ENCODE peak calls at places on chromosomes 2 and 18, in five cellular contexts. K, V, Z, A and C are unnamed samples.
A peak's percentile ranks its signal among the peaks of the same experiment; 100 is the strongest.

GRCh38 chr2:67888351-67889005 is 174.3 kb downstream of the C1D start:
- DNase-seq in K (no peak), V (no peak), Z (no peak), A (no peak), C (no peak)

GRCh38 chr2:237355726-237356125 is 58.2 kb downstream of the COL6A3 start:
- DNase-seq in K (no peak), V (no peak), Z (no peak), A (no peak), C (no peak)

GRCh38 chr2:124810132-124810531 is 785.0 kb downstream of the CNTNAP5 start:
- DNase-seq in K (no peak), V (peak; percentile 77), Z (peak; percentile 77), A (no peak), C (no peak)

GRCh38 chr2:20620696-20621365 is 30.1 kb downstream of the HS1BP3 start:
- DNase-seq in K (no peak), V (no peak), Z (no peak), A (no peak), C (no peak)

GRCh38 chr2:97754690-97755346 is 41.4 kb downstream of the ZAP70 start:
- DNase-seq in K (no peak), V (no peak), Z (no peak), A (no peak), C (no peak)

GRCh38 chr2:227450196-227450851 is 21.6 kb upstream of the AGFG1 start:
- DNase-seq in K (no peak), V (no peak), Z (no peak), A (no peak), C (no peak)

GRCh38 chr18:25329783-25330182 is 22.2 kb downstream of the ZNF521 start:
- DNase-seq in K (no peak), V (peak; percentile 11), Z (no peak), A (no peak), C (no peak)

GRCh38 chr18:7950380-7951143 is 383.4 kb downstream of the PTPRM start:
- DNase-seq in K (no peak), V (no peak), Z (no peak), A (no peak), C (no peak)

GRCh38 chr2:217000406-217000805 is 140.5 kb upstream of the TNP1 start:
- DNase-seq in K (no peak), V (no peak), Z (no peak), A (no peak), C (no peak)

GRCh38 chr2:33599943-33600192 is 769 bp upstream of the FAM98A start:
- DNase-seq in K (no peak), V (no peak), Z (no peak), A (no peak), C (no peak)

GRCh38 chr2:120418174-120418787 is 72.3 kb downstream of the INHBB start:
- DNase-seq in K (no peak), V (no peak), Z (peak; percentile 38), A (no peak), C (no peak)

GRCh38 chr2:20224191-20224715 is 677 bp downstream of the SDC1 start:
- DNase-seq in K (no peak), V (peak; percentile 64), Z (no peak), A (no peak), C (no peak)

GRCh38 chr18:3603460-3604259 is 153.7 kb downstream of the TGIF1 start:
- DNase-seq in K (no peak), V (peak; percentile 91), Z (peak; percentile 89), A (no peak), C (no peak)

GRCh38 chr2:24831736-24832421 is 38.7 kb downstream of the CENPO start:
- DNase-seq in K (peak; percentile 54), V (peak; percentile 78), Z (no peak), A (no peak), C (no peak)

GRCh38 chr18:2510416-2510815 is 60.9 kb downstream of the METTL4 start:
- DNase-seq in K (no peak), V (no peak), Z (no peak), A (no peak), C (no peak)

GRCh38 chr2:220460257-220460985 is 833.0 kb downstream of the SLC4A3 start:
- DNase-seq in K (no peak), V (peak; percentile 21), Z (no peak), A (no peak), C (no peak)

GRCh38 chr2:40405440-40405839 is 46.5 kb downstream of the SLC8A1 start:
- DNase-seq in K (no peak), V (no peak), Z (no peak), A (no peak), C (no peak)

GRCh38 chr2:101466426-101466825 is 8.5 kb downstream of the RFX8 start:
- DNase-seq in K (no peak), V (no peak), Z (no peak), A (no peak), C (no peak)

GRCh38 chr18:54149078-54149697 is 75.3 kb downstream of the MBD2 start:
- DNase-seq in K (no peak), V (no peak), Z (peak; percentile 59), A (no peak), C (peak; percentile 9)

GRCh38 chr2:40106061-40106460 is 327.0 kb upstream of the THUMPD2 start:
- DNase-seq in K (no peak), V (no peak), Z (no peak), A (no peak), C (no peak)

GRCh38 chr18:11310476-11311086 is 161.2 kb upstream of the PIEZO2 start:
- DNase-seq in K (peak; percentile 31), V (peak; percentile 67), Z (peak; percentile 92), A (no peak), C (no peak)

GRCh38 chr2:206154197-206154596 is 5.0 kb downstream of the NDUFS1 start:
- DNase-seq in K (no peak), V (peak; percentile 16), Z (no peak), A (no peak), C (no peak)

GRCh38 chr2:45404807-45405297 is 206.2 kb downstream of the SRBD1 start:
- DNase-seq in K (no peak), V (no peak), Z (no peak), A (no peak), C (no peak)

GRCh38 chr2:128782411-128783192 is 463.9 kb upstream of the HS6ST1 start:
- DNase-seq in K (no peak), V (no peak), Z (no peak), A (no peak), C (no peak)

GRCh38 chr2:173452436-173452835 is 97.8 kb downstream of the CDCA7 start:
- DNase-seq in K (no peak), V (peak; percentile 93), Z (no peak), A (no peak), C (no peak)

GRCh38 chr2:206556357-206556949 is 85.8 kb upstream of the FAM237A start:
- DNase-seq in K (no peak), V (peak; percentile 52), Z (no peak), A (no peak), C (no peak)

GRCh38 chr2:152408260-152408659 is 73.3 kb downstream of the FMNL2 start:
- DNase-seq in K (no peak), V (no peak), Z (no peak), A (no peak), C (no peak)

GRCh38 chr18:37294951-37295350 is 270.6 kb downstream of the CELF4 start:
- DNase-seq in K (no peak), V (peak; percentile 85), Z (peak; percentile 96), A (no peak), C (no peak)

GRCh38 chr2:121489944-121490585 is 40.6 kb upstream of the RNU4ATAC start:
- DNase-seq in K (no peak), V (no peak), Z (peak; percentile 39), A (no peak), C (no peak)

GRCh38 chr2:143513081-143513480 is 383.9 kb downstream of the ARHGAP15 start:
- DNase-seq in K (peak; percentile 16), V (peak; percentile 67), Z (peak; percentile 74), A (no peak), C (no peak)

GRCh38 chr18:36299010-36299409 is 1.5 kb downstream of the FHOD3 start:
- DNase-seq in K (no peak), V (no peak), Z (no peak), A (no peak), C (no peak)

DNA sequence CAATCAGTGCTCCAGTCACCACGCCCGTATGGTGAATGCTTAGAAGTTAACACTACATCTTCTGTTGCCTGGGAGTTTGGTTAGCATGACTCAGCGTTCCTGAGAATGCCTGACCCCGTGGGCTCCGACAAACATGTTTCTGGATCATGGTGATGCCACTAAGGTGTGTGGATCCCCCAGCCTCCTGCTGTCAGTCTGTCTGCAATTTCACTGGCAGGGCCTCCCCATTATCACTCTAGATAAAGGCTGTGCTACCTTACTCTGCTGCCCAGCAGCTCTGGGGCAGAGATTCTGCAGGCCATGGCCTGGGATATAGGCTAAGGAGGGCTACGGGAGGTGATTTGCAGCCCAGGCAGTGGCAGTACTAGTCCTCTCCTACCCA is 66.0 kb downstream of the STPG4 start:
- DNase-seq in K (no peak), V (no peak), Z (no peak), A (no peak), C (no peak)
- H3K27ac ChIP-seq in K (peak overlapping the region; percentile 71), V (no peak overlapping the region), Z (no peak overlapping the region), A (no peak overlapping the region), C (no peak overlapping the region)

DNA sequence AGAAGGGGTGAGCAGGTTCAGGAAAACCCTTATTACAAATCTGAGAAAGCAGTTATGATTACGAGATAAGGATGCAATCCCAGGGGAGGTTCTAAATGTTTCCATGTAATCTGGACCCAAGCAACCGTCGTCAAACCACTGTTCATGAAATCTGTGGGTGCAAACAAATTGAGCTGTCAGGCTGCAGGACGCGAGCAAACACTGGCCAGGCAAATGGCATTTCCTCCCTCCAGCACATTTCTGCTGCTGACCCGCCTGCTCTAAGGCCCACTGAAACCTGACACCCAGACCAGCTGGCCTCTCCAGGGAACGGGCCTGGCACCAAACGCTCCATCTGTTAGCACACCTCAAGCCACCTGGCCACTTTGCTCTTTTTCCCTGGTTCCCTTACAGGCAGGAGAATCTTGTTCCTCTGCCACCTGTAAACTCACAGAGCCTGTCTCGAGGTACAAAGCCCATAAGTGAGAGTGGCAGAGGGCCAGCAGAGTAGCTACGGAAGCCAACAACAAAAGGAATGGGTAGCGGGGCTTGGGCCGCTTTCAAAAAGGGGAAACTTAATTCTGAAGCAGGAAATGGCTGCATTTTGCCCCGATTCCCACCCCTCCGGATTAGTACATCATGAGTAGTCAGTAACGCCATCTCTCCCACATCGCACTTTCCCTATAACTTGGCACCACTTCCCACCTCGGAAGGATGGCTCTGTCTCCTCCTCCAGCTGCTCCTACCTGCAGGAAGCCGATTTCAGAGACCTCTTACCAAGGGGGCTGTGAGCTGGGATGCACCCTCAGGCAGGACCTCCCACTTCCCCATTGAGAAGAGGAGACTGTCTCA is 26.4 kb downstream of the CRACDL start:
- DNase-seq in K (no peak), V (peak; percentile 79), Z (peak; percentile 89), A (no peak), C (no peak)
- H3K27ac ChIP-seq in K (no peak overlapping the region), V (no peak overlapping the region), Z (peak overlapping the region; percentile 53), A (peak overlapping the region; percentile 68), C (no peak overlapping the region)

GRCh38 chr2:41981417-41981816 is 66.4 kb upstream of the PKDCC start:
- DNase-seq in K (no peak), V (no peak), Z (no peak), A (no peak), C (no peak)
- H3K27ac ChIP-seq in K (no peak overlapping the region), V (no peak overlapping the region), Z (no peak overlapping the region), A (no peak overlapping the region), C (no peak overlapping the region)

GRCh38 chr2:185222311-185222710 is 516.3 kb upstream of the FSIP2 start:
- DNase-seq in K (no peak), V (no peak), Z (no peak), A (no peak), C (no peak)

DNA sequence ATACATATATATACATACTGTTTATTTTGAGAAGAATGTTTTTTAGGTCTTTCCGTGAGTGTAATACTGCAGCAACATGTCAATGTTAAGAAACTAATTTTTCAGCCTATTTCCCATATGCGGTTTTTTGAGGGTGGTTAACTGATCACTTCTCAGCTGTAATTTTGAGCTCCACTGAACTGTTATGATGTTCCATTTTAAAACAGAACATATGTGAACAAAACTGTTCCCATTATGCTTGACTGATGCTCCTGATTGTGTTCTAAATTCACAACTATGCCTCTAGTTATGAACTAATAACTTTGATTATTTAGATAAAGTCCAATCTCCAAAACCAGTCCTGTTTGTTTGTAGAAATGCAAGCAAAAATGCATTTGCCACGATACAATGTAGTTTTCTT is 511.2 kb upstream of the FSIP2 start:
- DNase-seq in K (no peak), V (no peak), Z (no peak), A (no peak), C (no peak)
- H3K27ac ChIP-seq in K (no peak overlapping the region), V (no peak overlapping the region), Z (no peak overlapping the region), A (no peak overlapping the region), C (no peak overlapping the region)